ENCODE peak calls at places on chromosomes 1 and 21, in five cellular contexts. T is testis, X is PC-3, W is esophagus muscularis mucosa, O is hepatocyte. Y is an unnamed sample.

GRCh38 chr1:55700359-55701130 is 485.4 kb upstream of the USP24 start:
- DNase-seq in X (peak; percentile 31), T (no peak), O (no peak), W (no peak), Y (no peak)

GRCh38 chr21:42039470-42039901 is 29.3 kb upstream of the ZBTB21 start:
- DNase-seq in T (no peak), W (no peak), O (peak; percentile 52), X (peak; percentile 49), Y (no peak)

GRCh38 chr1:37691497-37692077 is 729 bp upstream of the CDCA8 start:
- DNase-seq in X (peak; percentile 60), T (peak; percentile 38), W (no peak), O (peak; percentile 77), Y (no peak)

GRCh38 chr1:244050835-244051444 is at the start of gene ZBTB18:
- DNase-seq in X (peak; percentile 21), T (peak; percentile 57), W (no peak), O (peak; percentile 54), Y (no peak)

GRCh38 chr1:51752073-51752948 is 126.2 kb downstream of the NRDC start:
- DNase-seq in W (no peak), X (no peak), T (no peak), O (no peak), Y (no peak)

GRCh38 chr1:26582836-26583460 is 53.4 kb downstream of the RPS6KA1 start:
- DNase-seq in T (no peak), W (no peak), X (peak; percentile 79), O (no peak), Y (no peak)

GRCh38 chr21:33561373-33561772 is 18.5 kb downstream of the SON start:
- DNase-seq in W (no peak), T (no peak), O (no peak), X (no peak), Y (no peak)

GRCh38 chr1:21577933-21578332 is 68.7 kb downstream of the ALPL start:
- DNase-seq in W (no peak), T (no peak), X (no peak), O (no peak), Y (no peak)

GRCh38 chr1:38152351-38153082 is 105.9 kb upstream of the POU3F1 start:
- DNase-seq in X (peak; percentile 31), W (no peak), O (peak; percentile 16), T (no peak), Y (peak; percentile 49)

GRCh38 chr1:66119148-66119547 is 326.5 kb downstream of the PDE4B start:
- DNase-seq in T (no peak), X (no peak), W (no peak), O (no peak), Y (no peak)

GRCh38 chr1:201026746-201027145 is 3.2 kb upstream of the KIF21B start:
- DNase-seq in W (no peak), O (no peak), T (no peak), X (no peak), Y (no peak)
- H3K4me3 ChIP-seq in W (no peak overlapping the region), O (no peak overlapping the region), T (no peak overlapping the region), X (no peak overlapping the region), Y (no peak overlapping the region)

DNA sequence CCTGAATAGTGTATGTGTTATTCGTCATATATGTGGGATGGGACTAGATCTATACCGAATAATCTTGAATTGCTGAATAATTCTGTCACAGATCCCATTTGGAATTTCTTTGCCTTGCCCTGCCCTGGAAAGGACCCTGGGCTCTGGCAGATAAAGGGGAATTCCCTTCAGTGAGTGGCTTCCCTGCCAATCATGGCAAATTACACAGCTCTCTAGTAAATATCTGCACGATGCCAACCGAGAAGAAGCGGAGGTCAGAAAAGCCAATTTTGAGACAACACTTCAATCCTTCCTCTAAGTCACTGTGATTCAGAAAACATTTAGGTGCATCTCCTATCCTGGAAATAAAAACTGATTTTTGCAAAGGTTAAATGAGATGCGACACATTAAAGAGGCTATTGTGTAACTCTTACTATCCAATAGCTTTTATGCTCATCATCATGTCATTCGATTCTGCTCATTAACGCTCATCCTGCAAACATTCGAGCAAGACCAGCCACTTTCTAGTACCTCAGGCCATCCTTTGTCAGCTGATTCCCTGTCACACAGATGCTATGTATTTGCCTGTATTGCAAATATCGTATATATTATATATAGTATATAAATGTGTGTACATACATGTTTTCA is 131.7 kb downstream of the TLR5 start:
- DNase-seq in O (no peak), T (no peak), W (no peak), X (peak; percentile 22), Y (no peak)
- H3K4me3 ChIP-seq in O (no peak overlapping the region), T (no peak overlapping the region), W (no peak overlapping the region), X (no peak overlapping the region), Y (no peak overlapping the region)

DNA sequence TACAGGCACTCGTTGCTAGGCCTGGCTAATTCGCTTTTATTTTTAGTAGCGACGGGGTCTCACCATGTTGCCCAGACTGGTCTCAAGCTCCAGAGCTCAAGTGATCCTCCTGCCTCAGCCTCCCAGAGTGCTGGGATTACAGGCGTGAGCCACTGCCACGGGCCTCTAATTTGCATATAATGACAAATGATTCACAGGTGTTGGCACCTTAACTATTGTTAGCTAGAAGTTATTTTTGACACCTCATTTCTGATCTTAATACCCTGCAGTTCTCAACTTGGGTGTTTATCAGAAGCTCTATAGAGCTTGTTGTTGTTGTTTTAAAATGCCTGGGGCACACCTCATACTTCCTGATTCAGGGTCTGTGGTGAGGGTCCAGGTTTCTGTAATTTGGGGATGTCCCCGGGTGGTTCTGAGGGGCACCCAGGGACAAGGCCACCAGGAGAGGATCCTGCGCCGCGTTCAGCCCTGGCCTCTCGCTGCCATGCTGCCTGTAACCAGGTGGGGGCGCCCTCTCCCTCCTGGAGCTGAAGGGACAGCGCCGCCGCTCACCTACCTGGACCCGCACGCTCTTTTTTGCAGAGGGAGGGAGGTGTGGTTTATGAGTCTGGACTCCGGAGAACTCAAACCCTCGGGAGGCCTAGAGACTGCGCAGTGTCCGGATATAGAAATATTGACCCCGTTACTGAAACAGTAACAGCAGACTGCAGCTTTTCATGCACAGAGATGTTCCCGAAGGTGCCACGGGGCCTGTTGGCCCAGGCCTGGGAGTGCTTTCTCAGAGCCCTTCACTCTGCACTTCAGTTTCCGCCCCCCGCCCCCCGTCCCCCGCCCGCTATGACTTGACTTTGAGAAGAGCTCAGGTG is 23.0 kb upstream of the NEK2 start:
- DNase-seq in O (peak; percentile 86), W (no peak), X (peak; percentile 87), T (peak; percentile 93), Y (no peak)
- H3K4me3 ChIP-seq in O (no peak overlapping the region), W (peak overlapping the region; percentile 25), X (peak overlapping the region; percentile 22), T (peak overlapping the region; percentile 44), Y (no peak overlapping the region)

GRCh38 chr1:153629971-153630370 is 1.7 kb downstream of the S100A1 start:
- DNase-seq in O (no peak), X (no peak), W (no peak), T (no peak), Y (no peak)
- H3K4me3 ChIP-seq in O (no peak overlapping the region), X (no peak overlapping the region), W (no peak overlapping the region), T (no peak overlapping the region), Y (no peak overlapping the region)

DNA sequence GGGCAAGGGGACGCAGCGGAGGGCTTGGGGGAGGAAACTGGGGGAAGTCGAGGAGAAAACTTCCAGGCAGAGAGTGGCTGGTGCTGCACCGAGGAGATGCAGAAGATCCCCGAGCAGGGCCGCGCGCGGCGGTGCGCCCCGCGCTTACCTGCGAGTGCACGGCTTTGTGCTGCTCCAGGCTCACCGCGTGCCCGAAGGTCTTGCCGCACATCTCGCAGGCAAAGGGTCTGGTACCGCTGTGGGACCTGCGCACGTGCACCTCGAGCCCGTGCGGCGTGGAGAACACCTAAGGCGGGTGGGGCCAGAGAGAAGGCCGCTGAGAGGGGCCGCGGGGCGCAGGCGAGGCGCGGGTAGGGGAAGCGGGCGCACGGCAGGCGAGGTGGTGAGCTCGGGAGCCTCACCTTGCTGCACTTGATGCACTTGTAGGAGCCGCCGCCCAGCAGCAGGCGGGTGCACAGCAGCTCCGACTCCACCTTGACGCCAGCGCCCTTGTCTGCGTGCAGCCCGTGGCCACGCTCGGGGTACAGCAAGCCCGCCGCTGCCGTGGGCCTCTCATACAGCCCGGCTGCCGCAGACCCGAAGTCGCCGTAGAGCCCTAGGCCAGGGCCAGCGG is 6.4 kb downstream of the GFI1 start:
- DNase-seq in W (no peak), T (peak; percentile 35), X (no peak), O (peak; percentile 13), Y (no peak)
- H3K4me3 ChIP-seq in W (peak overlapping the region; percentile 52), T (peak overlapping the region; percentile 15), X (no peak overlapping the region), O (no peak overlapping the region), Y (no peak overlapping the region)

DNA sequence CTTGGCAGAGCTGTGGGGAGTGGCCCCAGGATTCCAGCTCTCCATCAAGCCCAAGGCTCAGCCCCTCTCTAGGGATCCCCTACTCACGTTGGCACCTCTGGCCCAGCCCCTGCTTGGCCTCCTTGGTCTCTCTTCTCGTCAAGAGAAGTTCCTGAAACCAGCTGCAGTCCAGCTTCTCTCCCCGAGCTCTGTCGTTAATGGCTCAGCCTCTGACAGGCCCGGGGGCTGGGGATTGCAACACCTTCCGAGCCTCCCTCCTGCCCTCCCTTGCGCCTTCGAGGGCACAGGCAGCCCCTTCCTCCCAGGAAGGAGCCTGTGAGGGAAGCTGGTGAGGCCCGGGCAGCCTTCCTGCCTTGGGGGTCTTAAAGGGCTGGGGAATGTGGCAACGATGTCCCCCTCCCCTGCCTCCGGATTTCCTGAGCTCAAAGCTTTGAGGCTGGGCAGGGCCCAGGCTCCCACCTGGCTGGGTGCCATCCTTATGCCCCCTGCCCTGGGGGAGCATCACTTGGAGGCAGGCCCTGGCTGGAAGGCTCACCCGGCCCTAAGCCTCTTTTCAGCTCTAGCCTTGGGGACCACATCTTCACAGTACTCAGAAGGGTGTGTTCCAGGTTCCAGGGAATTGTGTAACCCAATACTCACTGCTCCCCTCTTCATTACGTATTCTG is at the start of gene CSF3R:
- DNase-seq in X (no peak), T (no peak), O (no peak), W (no peak), Y (no peak)
- H3K4me3 ChIP-seq in X (no peak within 1 kb of the TSS), T (no peak within 1 kb of the TSS), O (no peak within 1 kb of the TSS), W (peak within 1 kb of the TSS; percentile 18), Y (no peak within 1 kb of the TSS)

GRCh38 chr1:186813420-186813819 is 15.3 kb upstream of the PLA2G4A start:
- DNase-seq in X (no peak), W (no peak), T (no peak), O (no peak), Y (no peak)

GRCh38 chr1:186819563-186819962 is 9.2 kb upstream of the PLA2G4A start:
- DNase-seq in T (no peak), W (no peak), O (no peak), X (no peak), Y (no peak)

GRCh38 chr1:186819140-186819539 is 9.6 kb upstream of the PLA2G4A start:
- DNase-seq in O (no peak), T (no peak), W (no peak), X (peak; percentile 13), Y (no peak)
- H3K4me3 ChIP-seq in O (no peak overlapping the region), T (no peak overlapping the region), W (no peak overlapping the region), X (no peak overlapping the region), Y (no peak overlapping the region)